ENCODE peak calls at places on chromosomes 16 and 17, in five cellular contexts. One of them, this sample, is unnamed.

GRCh38 chr17:8747731-8748130 is 3.1 kb upstream of the CCDC42 start:
- DNase-seq in cardiac muscle cell: no peak
- DNase-seq in CD8-positive, alpha-beta T cell: no peak
- DNase-seq in ovary: no peak
- DNase-seq in A549: no peak
- DNase-seq in this sample: no peak

GRCh38 chr16:88965826-88966480 is 11.1 kb downstream of the CBFA2T3 start:
- DNase-seq in A549: no peak
- DNase-seq in CD8-positive, alpha-beta T cell: peak; percentile 19
- DNase-seq in cardiac muscle cell: no peak
- DNase-seq in ovary: no peak
- DNase-seq in this sample: no peak

GRCh38 chr16:81905277-81905676 is 106.0 kb downstream of the SDR42E1 start:
- DNase-seq in ovary: no peak
- DNase-seq in A549: no peak
- DNase-seq in cardiac muscle cell: no peak
- DNase-seq in CD8-positive, alpha-beta T cell: no peak
- DNase-seq in this sample: no peak

GRCh38 chr17:71392715-71393567 is 727.9 kb upstream of the SOX9 start:
- DNase-seq in ovary: no peak
- DNase-seq in cardiac muscle cell: no peak
- DNase-seq in A549: no peak
- DNase-seq in CD8-positive, alpha-beta T cell: no peak
- DNase-seq in this sample: no peak

GRCh38 chr17:55620945-55621344 is 101.7 kb downstream of the TMEM100 start:
- DNase-seq in ovary: no peak
- DNase-seq in A549: no peak
- DNase-seq in cardiac muscle cell: no peak
- DNase-seq in CD8-positive, alpha-beta T cell: no peak
- DNase-seq in this sample: no peak

GRCh38 chr17:82228842-82229685 is at the start of gene SLC16A3:
- DNase-seq in cardiac muscle cell: peak; percentile 88
- DNase-seq in ovary: no peak
- DNase-seq in A549: no peak
- DNase-seq in CD8-positive, alpha-beta T cell: peak; percentile 59
- DNase-seq in this sample: peak; percentile 90

GRCh38 chr17:75031972-75032895 is 14.5 kb downstream of the ATP5PD start:
- DNase-seq in ovary: peak; percentile 80
- DNase-seq in CD8-positive, alpha-beta T cell: peak; percentile 74
- DNase-seq in A549: peak; percentile 98
- DNase-seq in cardiac muscle cell: peak; percentile 41
- DNase-seq in this sample: peak; percentile 74

GRCh38 chr16:88505405-88506082 is 52.5 kb downstream of the ZFPM1 start:
- DNase-seq in A549: peak; percentile 69
- DNase-seq in CD8-positive, alpha-beta T cell: peak; percentile 87
- DNase-seq in ovary: peak; percentile 63
- DNase-seq in cardiac muscle cell: peak; percentile 64
- DNase-seq in this sample: peak; percentile 80

GRCh38 chr17:83174859-83175550 is 95.6 kb downstream of the METRNL start:
- DNase-seq in ovary: no peak
- DNase-seq in A549: no peak
- DNase-seq in CD8-positive, alpha-beta T cell: no peak
- DNase-seq in cardiac muscle cell: no peak
- DNase-seq in this sample: no peak

GRCh38 chr16:84228321-84228838 is 11.4 kb downstream of the KCNG4 start:
- DNase-seq in CD8-positive, alpha-beta T cell: no peak
- DNase-seq in ovary: peak; percentile 82
- DNase-seq in A549: peak; percentile 93
- DNase-seq in cardiac muscle cell: no peak
- DNase-seq in this sample: peak; percentile 81

GRCh38 chr16:71930013-71930563 is 34.8 kb downstream of the IST1 start:
- DNase-seq in A549: no peak
- DNase-seq in cardiac muscle cell: no peak
- DNase-seq in CD8-positive, alpha-beta T cell: no peak
- DNase-seq in ovary: no peak
- DNase-seq in this sample: no peak

GRCh38 chr17:77228224-77229215 is 87.8 kb downstream of the SEC14L1 start:
- DNase-seq in CD8-positive, alpha-beta T cell: no peak
- DNase-seq in A549: no peak
- DNase-seq in cardiac muscle cell: peak; percentile 63
- DNase-seq in ovary: no peak
- DNase-seq in this sample: no peak

GRCh38 chr16:3889059-3889458 is 8.5 kb upstream of the CREBBP start:
- DNase-seq in A549: no peak
- DNase-seq in cardiac muscle cell: no peak
- DNase-seq in ovary: no peak
- DNase-seq in CD8-positive, alpha-beta T cell: no peak
- DNase-seq in this sample: no peak

GRCh38 chr17:46894476-46895151 is 28.3 kb upstream of the GOSR2 start:
- DNase-seq in cardiac muscle cell: no peak
- DNase-seq in A549: no peak
- DNase-seq in CD8-positive, alpha-beta T cell: no peak
- DNase-seq in ovary: no peak
- DNase-seq in this sample: no peak

GRCh38 chr17:72267601-72268000 is 146.8 kb downstream of the SOX9 start:
- DNase-seq in cardiac muscle cell: peak; percentile 2
- DNase-seq in ovary: no peak
- DNase-seq in CD8-positive, alpha-beta T cell: no peak
- DNase-seq in A549: no peak
- DNase-seq in this sample: no peak

GRCh38 chr16:72224260-72224768 is 52.4 kb upstream of the PMFBP1 start:
- DNase-seq in cardiac muscle cell: no peak
- DNase-seq in CD8-positive, alpha-beta T cell: no peak
- DNase-seq in A549: no peak
- DNase-seq in ovary: no peak
- DNase-seq in this sample: no peak

GRCh38 chr17:65413390-65413789 is 148.1 kb downstream of the AXIN2 start:
- DNase-seq in CD8-positive, alpha-beta T cell: no peak
- DNase-seq in cardiac muscle cell: no peak
- DNase-seq in A549: no peak
- DNase-seq in ovary: no peak
- DNase-seq in this sample: no peak

GRCh38 chr17:74274703-74275340 is 788 bp downstream of the DNAI2 start:
- DNase-seq in CD8-positive, alpha-beta T cell: no peak
- DNase-seq in ovary: no peak
- DNase-seq in cardiac muscle cell: no peak
- DNase-seq in A549: no peak
- DNase-seq in this sample: no peak

GRCh38 chr17:3750926-3751325 is 27.2 kb downstream of the HASPIN start:
- DNase-seq in CD8-positive, alpha-beta T cell: peak; percentile 66
- DNase-seq in ovary: no peak
- DNase-seq in A549: no peak
- DNase-seq in cardiac muscle cell: no peak
- DNase-seq in this sample: no peak

GRCh38 chr17:52546990-52547389 is 388.5 kb upstream of the CA10 start:
- DNase-seq in cardiac muscle cell: no peak
- DNase-seq in A549: no peak
- DNase-seq in CD8-positive, alpha-beta T cell: no peak
- DNase-seq in ovary: no peak
- DNase-seq in this sample: no peak

GRCh38 chr16:56985288-56985961 is 3.9 kb upstream of the NLRC5 start:
- DNase-seq in ovary: no peak
- DNase-seq in A549: peak; percentile 89
- DNase-seq in CD8-positive, alpha-beta T cell: no peak
- DNase-seq in cardiac muscle cell: no peak
- DNase-seq in this sample: no peak

GRCh38 chr16:49701867-49702494 is 153.9 kb downstream of the ZNF423 start:
- DNase-seq in ovary: peak; percentile 81
- DNase-seq in cardiac muscle cell: peak; percentile 94
- DNase-seq in A549: no peak
- DNase-seq in CD8-positive, alpha-beta T cell: no peak
- DNase-seq in this sample: no peak

GRCh38 chr17:11493947-11494346 is 104.3 kb upstream of the DNAH9 start:
- DNase-seq in cardiac muscle cell: no peak
- DNase-seq in ovary: no peak
- DNase-seq in A549: no peak
- DNase-seq in CD8-positive, alpha-beta T cell: no peak
- DNase-seq in this sample: no peak

GRCh38 chr16:77307764-77308561 is 108.8 kb downstream of the SYCE1L start:
- DNase-seq in A549: peak; percentile 31
- DNase-seq in cardiac muscle cell: no peak
- DNase-seq in ovary: no peak
- DNase-seq in CD8-positive, alpha-beta T cell: no peak
- DNase-seq in this sample: no peak

GRCh38 chr17:63937319-63937718 is 5.2 kb upstream of the CD79B start:
- DNase-seq in cardiac muscle cell: no peak
- DNase-seq in A549: no peak
- DNase-seq in CD8-positive, alpha-beta T cell: no peak
- DNase-seq in ovary: no peak
- DNase-seq in this sample: no peak

GRCh38 chr17:70855401-70856054 is 686.2 kb downstream of the KCNJ2 start:
- DNase-seq in cardiac muscle cell: peak; percentile 15
- DNase-seq in ovary: no peak
- DNase-seq in CD8-positive, alpha-beta T cell: no peak
- DNase-seq in A549: no peak
- DNase-seq in this sample: no peak

DNA sequence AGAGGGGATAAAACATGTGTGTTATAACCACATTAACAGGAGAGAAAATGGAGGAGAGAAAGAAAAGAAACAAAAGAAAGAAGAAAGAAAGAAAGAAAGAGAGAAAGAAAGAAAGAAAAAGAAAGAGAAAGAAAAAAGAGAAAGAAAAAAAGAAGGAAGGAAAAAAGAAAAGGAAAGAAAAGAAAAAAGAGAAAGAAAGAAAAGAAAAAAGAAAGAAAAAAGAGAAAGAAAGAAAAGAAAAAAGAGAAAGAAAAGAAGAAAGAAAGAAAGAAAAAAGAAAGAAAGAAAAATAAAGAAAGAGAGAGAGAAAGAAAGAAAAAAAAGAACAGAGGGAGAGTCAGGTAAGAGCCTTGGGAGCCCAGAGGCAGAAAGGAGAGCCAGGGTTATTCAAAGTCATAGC is 446.6 kb upstream of the ASIC2 start:
- DNase-seq in A549: no peak
- DNase-seq in ovary: no peak
- DNase-seq in cardiac muscle cell: no peak
- DNase-seq in CD8-positive, alpha-beta T cell: no peak
- DNase-seq in this sample: no peak
- TF ChIP-seq CTCF in A549: no peak
- TF ChIP-seq CTCF in ovary: no peak
- TF ChIP-seq CTCF in cardiac muscle cell: no peak
- TF ChIP-seq CTCF in CD8-positive, alpha-beta T cell: no peak
- TF ChIP-seq CTCF in this sample: no peak

GRCh38 chr16:11391576-11391975 is 46.3 kb downstream of the RMI2 start:
- DNase-seq in ovary: no peak
- DNase-seq in cardiac muscle cell: no peak
- DNase-seq in CD8-positive, alpha-beta T cell: no peak
- DNase-seq in A549: no peak
- DNase-seq in this sample: peak; percentile 92
- H3K27ac ChIP-seq in ovary: no peak overlapping the region
- H3K27ac ChIP-seq in cardiac muscle cell: no peak overlapping the region
- H3K27ac ChIP-seq in CD8-positive, alpha-beta T cell: no peak overlapping the region
- H3K27ac ChIP-seq in A549: no peak overlapping the region
- H3K27ac ChIP-seq in this sample: peak overlapping the region; percentile 17

GRCh38 chr17:40347319-40348135 is 17.0 kb downstream of the GJD3 start:
- DNase-seq in CD8-positive, alpha-beta T cell: peak; percentile 9
- DNase-seq in ovary: peak; percentile 71
- DNase-seq in A549: no peak
- DNase-seq in cardiac muscle cell: no peak
- DNase-seq in this sample: no peak

GRCh38 chr17:40345161-40346034 is 19.1 kb downstream of the GJD3 start:
- DNase-seq in CD8-positive, alpha-beta T cell: peak; percentile 42
- DNase-seq in cardiac muscle cell: peak; percentile 87
- DNase-seq in A549: peak; percentile 85
- DNase-seq in ovary: peak; percentile 81
- DNase-seq in this sample: peak; percentile 88

GRCh38 chr17:40348136-40348504 is 16.4 kb downstream of the GJD3 start:
- DNase-seq in A549: no peak
- DNase-seq in cardiac muscle cell: no peak
- DNase-seq in CD8-positive, alpha-beta T cell: no peak
- DNase-seq in ovary: no peak
- DNase-seq in this sample: no peak

GRCh38 chr17:40346061-40346767 is 18.3 kb downstream of the GJD3 start:
- DNase-seq in CD8-positive, alpha-beta T cell: peak; percentile 21
- DNase-seq in ovary: no peak
- DNase-seq in A549: no peak
- DNase-seq in cardiac muscle cell: no peak
- DNase-seq in this sample: no peak

DNA sequence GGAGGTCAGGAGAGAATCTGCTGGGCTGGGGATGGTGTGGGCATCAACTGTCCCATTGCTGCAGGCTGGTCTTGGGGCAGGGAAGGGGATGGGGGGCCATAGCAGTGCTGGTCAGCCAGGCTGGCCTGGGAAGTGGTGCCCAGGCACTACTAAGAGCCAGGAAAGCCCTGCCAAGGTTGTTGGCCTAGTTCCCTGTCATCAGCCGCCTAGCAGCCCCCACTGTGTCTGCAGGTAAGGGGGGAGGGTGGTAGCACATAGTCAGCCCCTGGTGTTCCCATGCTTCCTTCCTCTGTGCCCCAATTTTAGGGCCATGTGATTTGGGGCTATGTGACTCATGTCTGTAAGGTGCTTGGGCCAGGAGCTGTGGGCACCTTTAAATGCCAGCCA is 17.8 kb downstream of the GJD3 start:
- DNase-seq in CD8-positive, alpha-beta T cell: peak; percentile 40
- DNase-seq in A549: no peak
- DNase-seq in ovary: no peak
- DNase-seq in cardiac muscle cell: no peak
- DNase-seq in this sample: no peak
- H3K4me1 ChIP-seq in CD8-positive, alpha-beta T cell: peaks cover 66% of the 10 kb centered on the region
- H3K4me1 ChIP-seq in A549: peaks cover 96% of the 10 kb centered on the region
- H3K4me1 ChIP-seq in ovary: peaks cover 46% of the 10 kb centered on the region
- H3K4me1 ChIP-seq in cardiac muscle cell: peaks cover 74% of the 10 kb centered on the region
- H3K4me1 ChIP-seq in this sample: peaks cover 65% of the 10 kb centered on the region

GRCh38 chr16:85657267-85657650 is 31.5 kb downstream of the GINS2 start:
- DNase-seq in A549: no peak
- DNase-seq in CD8-positive, alpha-beta T cell: no peak
- DNase-seq in cardiac muscle cell: no peak
- DNase-seq in ovary: peak; percentile 14
- DNase-seq in this sample: no peak

GRCh38 chr16:85656351-85657266 is 32.1 kb downstream of the GINS2 start:
- DNase-seq in CD8-positive, alpha-beta T cell: no peak
- DNase-seq in A549: no peak
- DNase-seq in cardiac muscle cell: no peak
- DNase-seq in ovary: peak; percentile 24
- DNase-seq in this sample: no peak

GRCh38 chr16:85654251-85655115 is 34.3 kb downstream of the GINS2 start:
- DNase-seq in CD8-positive, alpha-beta T cell: no peak
- DNase-seq in A549: no peak
- DNase-seq in cardiac muscle cell: no peak
- DNase-seq in ovary: peak; percentile 44
- DNase-seq in this sample: no peak

GRCh38 chr16:85653226-85653917 is 35.4 kb downstream of the GINS2 start:
- DNase-seq in cardiac muscle cell: no peak
- DNase-seq in ovary: peak; percentile 42
- DNase-seq in CD8-positive, alpha-beta T cell: no peak
- DNase-seq in A549: no peak
- DNase-seq in this sample: no peak

GRCh38 chr16:85655216-85656129 is 33.3 kb downstream of the GINS2 start:
- DNase-seq in CD8-positive, alpha-beta T cell: no peak
- DNase-seq in A549: no peak
- DNase-seq in ovary: peak; percentile 31
- DNase-seq in cardiac muscle cell: no peak
- DNase-seq in this sample: no peak
- TF ChIP-seq CTCF in CD8-positive, alpha-beta T cell: no peak
- TF ChIP-seq CTCF in A549: no peak
- TF ChIP-seq CTCF in ovary: no peak
- TF ChIP-seq CTCF in cardiac muscle cell: no peak
- TF ChIP-seq CTCF in this sample: no peak

GRCh38 chr17:67290244-67290993 is 45.4 kb upstream of the HELZ start:
- DNase-seq in A549: no peak
- DNase-seq in CD8-positive, alpha-beta T cell: no peak
- DNase-seq in cardiac muscle cell: no peak
- DNase-seq in ovary: no peak
- DNase-seq in this sample: no peak
- H3K27ac ChIP-seq in A549: no peak overlapping the region
- H3K27ac ChIP-seq in CD8-positive, alpha-beta T cell: no peak overlapping the region
- H3K27ac ChIP-seq in cardiac muscle cell: no peak overlapping the region
- H3K27ac ChIP-seq in ovary: no peak overlapping the region
- H3K27ac ChIP-seq in this sample: no peak overlapping the region